ENCODE peak calls at places on chromosome 7, in six cellular contexts. H is K562, L is GM12891, R is H1, E is HepG2, U is GM12878. X is an unnamed sample.

GRCh38 chr7:17123020-17123419 is 175.4 kb upstream of the AHR start:
- DNase-seq in H (no peak), L (no peak), R (no peak), E (no peak), U (peak), X (no peak)

GRCh38 chr7:19051767-19052375 is 65.6 kb downstream of the TWIST1 start:
- DNase-seq in H (peak), L (peak), R (no peak), E (peak), U (no peak), X (peak)

GRCh38 chr7:45162943-45163691 is 5.5 kb downstream of the RAMP3 start:
- DNase-seq in H (no peak), L (no peak), R (no peak), E (no peak), U (no peak), X (no peak)

GRCh38 chr7:34530211-34530610 is 127.8 kb upstream of the NPSR1 start:
- DNase-seq in H (no peak), L (no peak), R (no peak), E (no peak), U (no peak), X (no peak)

GRCh38 chr7:154442939-154443338 is 390.7 kb downstream of the DPP6 start:
- DNase-seq in H (no peak), L (no peak), R (no peak), E (no peak), U (no peak), X (no peak)

GRCh38 chr7:47322731-47323130 is 259.2 kb downstream of the TNS3 start:
- DNase-seq in H (no peak), L (no peak), R (no peak), E (no peak), U (no peak), X (no peak)

GRCh38 chr7:10939237-10939910 is 34.3 kb upstream of the PHF14 start:
- DNase-seq in H (no peak), L (no peak), R (no peak), E (no peak), U (no peak), X (no peak)

GRCh38 chr7:154909241-154910105 is 93.5 kb downstream of the PAXIP1 start:
- DNase-seq in H (no peak), L (no peak), R (no peak), E (no peak), U (no peak), X (no peak)

GRCh38 chr7:133869556-133869955 is 257.6 kb upstream of the LRGUK start:
- DNase-seq in H (no peak), L (no peak), R (no peak), E (no peak), U (no peak), X (no peak)

GRCh38 chr7:26500749-26501352 is 209.2 kb downstream of the SNX10 start:
- DNase-seq in H (no peak), L (peak), R (no peak), E (peak), U (no peak), X (no peak)

GRCh38 chr7:131897016-131897789 is 340.8 kb upstream of the PODXL start:
- DNase-seq in H (no peak), L (no peak), R (peak), E (no peak), U (no peak), X (no peak)

GRCh38 chr7:143229054-143229790 is 7.4 kb downstream of the TAS2R40 start:
- DNase-seq in H (no peak), L (no peak), R (no peak), E (no peak), U (no peak), X (no peak)

GRCh38 chr7:101119876-101120275 is 7.0 kb upstream of the SERPINE1 start:
- DNase-seq in H (no peak), L (no peak), R (no peak), E (no peak), U (no peak), X (no peak)

GRCh38 chr7:714251-714671 is 12.2 kb upstream of the DNAAF5 start:
- DNase-seq in H (no peak), L (no peak), R (no peak), E (no peak), U (no peak), X (no peak)

GRCh38 chr7:27254625-27255024 is 12.0 kb downstream of the EVX1 start:
- DNase-seq in H (no peak), L (no peak), R (no peak), E (no peak), U (no peak), X (no peak)

GRCh38 chr7:32069251-32069650 is 956 bp downstream of the PDE1C start:
- DNase-seq in H (no peak), L (no peak), R (no peak), E (no peak), U (no peak), X (no peak)

GRCh38 chr7:45236666-45237065 is 79.1 kb downstream of the RAMP3 start:
- DNase-seq in H (no peak), L (no peak), R (no peak), E (no peak), U (no peak), X (no peak)

GRCh38 chr7:100071018-100071723 is 10.4 kb downstream of the ZNF3 start:
- DNase-seq in H (no peak), L (no peak), R (no peak), E (no peak), U (no peak), X (no peak)

GRCh38 chr7:51069411-51070083 is 247.1 kb downstream of the COBL start:
- DNase-seq in H (no peak), L (no peak), R (no peak), E (no peak), U (no peak), X (no peak)

GRCh38 chr7:133678137-133678814 is 425.4 kb downstream of the EXOC4 start:
- DNase-seq in H (no peak), L (no peak), R (no peak), E (no peak), U (no peak), X (no peak)

GRCh38 chr7:116097365-116098009 is 66.9 kb upstream of the TFEC start:
- DNase-seq in H (peak), L (no peak), R (no peak), E (peak), U (no peak), X (no peak)

GRCh38 chr7:81234896-81235295 is 316.0 kb upstream of the SEMA3C start:
- DNase-seq in H (no peak), L (no peak), R (no peak), E (no peak), U (no peak), X (no peak)

GRCh38 chr7:140640060-140640611 is 477 bp downstream of the DENND2A start:
- DNase-seq in H (no peak), L (peak), R (no peak), E (no peak), U (no peak), X (peak)

GRCh38 chr7:138934401-138934800 is 46.8 kb downstream of the KIAA1549 start:
- DNase-seq in H (no peak), L (no peak), R (no peak), E (no peak), U (no peak), X (no peak)

GRCh38 chr7:106613861-106614560 is 46.9 kb downstream of the CCDC71L start:
- DNase-seq in H (no peak), L (no peak), R (no peak), E (no peak), U (no peak), X (no peak)

GRCh38 chr7:96237040-96237439 is 84.9 kb downstream of the SLC25A13 start:
- DNase-seq in H (no peak), L (no peak), R (no peak), E (no peak), U (no peak), X (no peak)

GRCh38 chr7:121624922-121625321 is 228.8 kb upstream of the FAM3C start:
- DNase-seq in H (no peak), L (no peak), R (no peak), E (no peak), U (no peak), X (no peak)

GRCh38 chr7:116876664-116877442 is 14.5 kb downstream of the CAPZA2 start:
- DNase-seq in H (peak), L (no peak), R (no peak), E (no peak), U (no peak), X (no peak)

GRCh38 chr7:142298009-142298408 is 40.2 kb upstream of the PRSS58 start:
- DNase-seq in H (no peak), L (no peak), R (peak), E (peak), U (no peak), X (no peak)

GRCh38 chr7:83643012-83643411 is 5.9 kb downstream of the SEMA3E start:
- DNase-seq in H (no peak), L (no peak), R (no peak), E (no peak), U (no peak), X (no peak)

GRCh38 chr7:46058424-46058823 is 137.4 kb upstream of the IGFBP3 start:
- DNase-seq in H (no peak), L (no peak), R (no peak), E (no peak), U (no peak), X (no peak)

GRCh38 chr7:4682621-4683042 is 537 bp downstream of the FOXK1 start:
- DNase-seq in H (peak), L (no peak), R (no peak), E (no peak), U (no peak), X (no peak)

GRCh38 chr7:104643587-104644217 is 315.3 kb downstream of the LHFPL3 start:
- DNase-seq in H (peak), L (no peak), R (peak), E (peak), U (no peak), X (no peak)

GRCh38 chr7:112495156-112495788 is 14.5 kb downstream of the LSMEM1 start:
- DNase-seq in H (no peak), L (no peak), R (no peak), E (no peak), U (no peak), X (no peak)

GRCh38 chr7:83946801-83947200 is 247.8 kb downstream of the SEMA3A start:
- DNase-seq in H (no peak), L (no peak), R (no peak), E (no peak), U (no peak), X (no peak)

GRCh38 chr7:155412416-155413253 is 45.3 kb upstream of the EN2 start:
- DNase-seq in H (peak), L (peak), R (no peak), E (peak), U (no peak), X (peak)

GRCh38 chr7:95808396-95808795 is 36.0 kb downstream of the DYNC1I1 start:
- DNase-seq in H (no peak), L (no peak), R (no peak), E (no peak), U (no peak), X (no peak)

GRCh38 chr7:137538361-137538762 is 194.8 kb upstream of the PTN start:
- DNase-seq in H (no peak), L (no peak), R (no peak), E (no peak), U (no peak), X (no peak)

GRCh38 chr7:43700059-43700501 is 29.2 kb downstream of the COA1 start:
- DNase-seq in H (no peak), L (no peak), R (no peak), E (peak), U (no peak), X (no peak)

GRCh38 chr7:43700646-43701501 is 28.4 kb downstream of the COA1 start:
- DNase-seq in H (no peak), L (no peak), R (no peak), E (no peak), U (no peak), X (no peak)

GRCh38 chr7:43694399-43694748 is 34.9 kb downstream of the COA1 start:
- DNase-seq in H (no peak), L (no peak), R (no peak), E (peak), U (no peak), X (no peak)

GRCh38 chr7:43698461-43699255 is 30.7 kb downstream of the COA1 start:
- DNase-seq in H (no peak), L (no peak), R (no peak), E (no peak), U (no peak), X (no peak)

DNA sequence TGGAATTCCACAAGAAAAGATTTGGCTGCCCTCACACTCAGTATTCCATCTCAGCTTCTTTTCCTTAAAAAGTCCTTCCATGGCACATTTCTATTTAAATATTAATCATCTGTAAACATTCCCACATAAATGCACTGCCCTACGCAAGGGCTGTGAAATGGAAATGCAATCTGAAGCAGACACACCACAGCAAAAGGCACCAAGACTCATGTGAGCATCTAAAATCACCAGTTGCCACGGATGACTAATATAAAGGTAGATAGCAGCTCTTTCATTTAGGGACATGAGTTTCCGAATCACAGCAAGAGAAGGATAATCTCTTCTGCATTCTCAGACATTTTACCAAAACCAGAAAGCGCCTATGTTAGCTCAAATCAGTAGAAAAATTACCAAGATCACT is 31.6 kb downstream of the COA1 start:
- DNase-seq in H (no peak), L (no peak), R (no peak), E (no peak), U (no peak), X (no peak)
- TF ChIP-seq TAF1 in H (no peak), L (no peak), R (no peak), E (no peak), U (no peak), X (no peak)

DNA sequence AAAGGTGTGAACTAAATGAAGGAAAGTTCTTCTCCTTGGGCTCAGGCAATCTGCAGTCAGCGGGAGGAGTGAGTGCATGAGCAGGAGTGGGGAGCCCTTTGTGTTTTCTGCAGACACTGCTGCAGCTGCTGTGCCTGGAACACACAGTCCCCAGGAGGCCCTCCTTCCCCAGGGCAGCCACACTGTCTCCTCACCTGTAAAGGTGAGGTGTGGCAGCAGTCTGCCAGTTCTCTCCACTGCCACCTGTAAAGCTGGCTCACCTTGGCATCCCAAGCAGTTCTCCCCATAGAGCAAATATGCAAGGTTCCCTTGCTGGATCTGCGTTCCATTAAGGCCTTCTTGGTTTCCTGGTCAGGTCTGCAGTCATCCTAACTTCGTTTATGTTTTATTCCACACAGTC is 5.2 kb upstream of the VWC2 start:
- DNase-seq in H (no peak), L (no peak), R (no peak), E (no peak), U (no peak), X (no peak)
- TF ChIP-seq POLR2A in H (no peak), L (no peak), R (no peak), E (no peak), U (no peak), X (no peak)

DNA sequence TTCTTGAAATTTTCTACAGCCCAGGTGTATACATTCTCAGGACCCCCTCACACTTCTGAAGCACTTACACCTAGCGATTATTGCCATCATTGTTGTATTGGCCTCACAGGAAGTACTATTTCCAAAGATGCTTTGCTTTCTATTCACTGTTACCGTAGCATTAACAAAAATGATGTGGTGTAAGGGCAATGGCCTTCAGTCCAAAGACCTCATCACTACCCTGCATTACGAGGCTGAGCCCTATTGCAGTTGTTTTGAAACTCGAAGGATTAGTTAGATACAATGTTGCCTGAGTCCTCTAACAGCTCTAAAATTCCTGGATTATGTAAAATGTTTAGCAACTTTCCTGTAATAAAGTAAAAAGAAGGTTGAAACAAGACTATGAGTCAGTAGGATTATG is 2.9 kb downstream of the NRCAM start:
- DNase-seq in H (no peak), L (no peak), R (no peak), E (no peak), U (no peak), X (no peak)
- TF ChIP-seq POLR2AphosphoS5 in H (no peak), L (no peak), R (no peak), E (no peak), U (no peak), X (no peak)

GRCh38 chr7:151088019-151088855 is 2.0 kb downstream of the AGAP3 start:
- DNase-seq in H (no peak), L (no peak), R (no peak), E (no peak), U (no peak), X (no peak)
- TF ChIP-seq TAF1 in H (no peak), L (no peak), R (no peak), E (no peak), U (no peak), X (no peak)

DNA sequence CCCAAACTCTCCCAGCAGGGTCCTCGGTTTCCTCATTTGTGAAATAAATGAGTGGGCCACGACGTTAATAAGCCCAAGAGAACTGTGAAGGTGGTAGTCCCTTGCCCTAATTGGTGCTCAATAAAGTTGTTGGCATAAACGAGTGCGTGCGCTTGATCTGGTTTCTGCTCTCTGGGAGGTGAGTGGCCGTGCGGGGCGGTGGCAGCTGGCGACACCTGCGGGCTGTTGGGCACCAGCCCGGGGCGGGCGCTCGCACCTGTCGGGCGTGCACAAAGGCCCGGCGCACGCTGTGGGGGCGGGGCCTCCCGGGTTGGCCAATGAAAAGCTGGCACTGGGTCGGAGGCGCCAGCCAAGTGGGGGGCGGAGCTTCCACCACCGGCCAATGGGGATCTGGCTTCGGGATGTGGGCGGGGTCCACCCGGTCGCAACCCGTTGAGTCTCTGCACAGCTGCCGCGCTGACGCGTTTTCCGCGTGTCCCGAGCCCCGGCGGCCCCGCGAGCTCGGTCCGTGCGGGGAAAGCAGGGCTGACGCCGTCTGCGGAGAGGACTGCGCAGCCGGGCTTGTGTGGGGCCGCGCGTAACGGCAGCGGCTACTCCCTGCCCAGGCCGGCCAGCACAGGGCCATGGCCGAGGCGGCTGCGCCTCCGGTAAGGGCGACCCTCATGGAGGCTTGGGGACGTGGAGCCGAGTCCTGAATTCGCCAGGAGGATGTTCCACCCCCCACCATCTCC is 23.0 kb downstream of the ZNF783 start:
- DNase-seq in H (peak), L (peak), R (peak), E (no peak), U (peak), X (peak)
- TF ChIP-seq POLR2A in H (peak), L (no peak), R (peak), E (no peak), U (peak), X (peak)